ENCODE peak calls at places on chromosomes 7 and 10, in nine cellular contexts. Q is Calu3, J is Right ventricle myocardium inferior, B is lower lobe of right lung, H is SW 1271, F is neural crest cell, A is endothelial cell of umbilical vein, Z is nucleus accumbens, T is NB4. G is an unnamed sample.

GRCh38 chr7:156680281-156680680 is 39.7 kb downstream of the RNF32 start:
- DNase-seq in Q (no peak), J (no peak), B (no peak), H (no peak), F (no peak), A (no peak), Z (no peak), T (no peak), G (no peak)

GRCh38 chr7:128022631-128023532 is 8.4 kb downstream of the LRRC4 start:
- DNase-seq in Q (peak), J (no peak), B (no peak), H (no peak), F (no peak), A (no peak), Z (no peak), T (peak), G (peak)

GRCh38 chr10:130161331-130161730 is 25.1 kb downstream of the GLRX3 start:
- DNase-seq in Q (no peak), J (no peak), B (no peak), H (no peak), F (no peak), A (no peak), Z (no peak), T (no peak), G (no peak)

GRCh38 chr10:88428976-88429375 is 154.1 kb downstream of the RNLS start:
- DNase-seq in Q (no peak), J (no peak), B (no peak), H (no peak), F (no peak), A (no peak), Z (no peak), T (no peak), G (no peak)

GRCh38 chr7:786472-787255 is 45.6 kb upstream of the SUN1 start:
- DNase-seq in Q (peak), J (no peak), B (peak), H (no peak), F (peak), A (peak), Z (no peak), T (peak), G (peak)

GRCh38 chr10:31739759-31740158 is 188.9 kb downstream of the ARHGAP12 start:
- DNase-seq in Q (no peak), J (no peak), B (no peak), H (peak), F (no peak), A (no peak), Z (no peak), T (no peak), G (no peak)

GRCh38 chr10:36676321-36677169 is 448.9 kb upstream of the ANKRD30A start:
- DNase-seq in Q (no peak), J (no peak), B (no peak), H (no peak), F (no peak), A (no peak), Z (no peak), T (no peak), G (no peak)

GRCh38 chr7:18792866-18793595 is 297.5 kb downstream of the HDAC9 start:
- DNase-seq in Q (no peak), J (no peak), B (no peak), H (no peak), F (no peak), A (peak), Z (no peak), T (no peak), G (no peak)

GRCh38 chr10:70192325-70192966 is 22.1 kb upstream of the SAR1A start:
- DNase-seq in Q (no peak), J (no peak), B (no peak), H (no peak), F (no peak), A (no peak), Z (no peak), T (no peak), G (no peak)

GRCh38 chr7:48182736-48183369 is 11.6 kb downstream of the ABCA13 start:
- DNase-seq in Q (no peak), J (no peak), B (no peak), H (no peak), F (no peak), A (peak), Z (no peak), T (no peak), G (no peak)

GRCh38 chr7:142889825-142890224 is 4.3 kb upstream of the TRPV6 start:
- DNase-seq in Q (no peak), J (no peak), B (no peak), H (no peak), F (no peak), A (no peak), Z (no peak), T (no peak), G (no peak)

GRCh38 chr10:125116652-125117310 is 43.6 kb downstream of the CTBP2 start:
- DNase-seq in Q (no peak), J (no peak), B (no peak), H (no peak), F (no peak), A (no peak), Z (no peak), T (no peak), G (no peak)

GRCh38 chr7:64562246-64562620 is 638 bp downstream of the ZNF680 start:
- DNase-seq in Q (no peak), J (no peak), B (no peak), H (no peak), F (no peak), A (no peak), Z (no peak), T (peak), G (no peak)

GRCh38 chr7:31100445-31100844 is 48.3 kb downstream of the ADCYAP1R1 start:
- DNase-seq in Q (no peak), J (no peak), B (no peak), H (no peak), F (no peak), A (no peak), Z (no peak), T (no peak), G (no peak)

GRCh38 chr7:28509256-28510021 is 97.1 kb downstream of the CREB5 start:
- DNase-seq in Q (no peak), J (no peak), B (peak), H (no peak), F (no peak), A (peak), Z (no peak), T (no peak), G (no peak)

GRCh38 chr7:104967088-104967487 is 46.9 kb upstream of the KMT2E start:
- DNase-seq in Q (no peak), J (no peak), B (no peak), H (no peak), F (no peak), A (no peak), Z (no peak), T (no peak), G (no peak)

G was measured in PC-9.